ENCODE peak calls at places on chromosomes 13 and 19, in eight cellular contexts. D, K, B, I, F, Y, G and R are unnamed samples.

GRCh38 chr19:45955905-45956608 is 17.6 kb downstream of the NOVA2 start:
- DNase-seq in D (no peak), K (peak), B (peak), I (no peak), F (peak), Y (no peak), G (peak), R (no peak)

GRCh38 chr13:72963762-72964161 is 95.0 kb upstream of the KLF5 start:
- DNase-seq in D (no peak), K (no peak), B (no peak), I (no peak), F (no peak), Y (no peak), G (no peak), R (no peak)

GRCh38 chr13:45833663-45834062 is 17.9 kb downstream of the SIAH3 start:
- DNase-seq in D (peak), K (no peak), B (no peak), I (no peak), F (peak), Y (no peak), G (peak), R (peak)

GRCh38 chr19:13839938-13840750 is 36.8 kb upstream of the NANOS3 start:
- DNase-seq in D (peak), K (no peak), B (peak), I (no peak), F (peak), Y (peak), G (peak), R (no peak)

GRCh38 chr19:58325623-58326022 is 1.2 kb upstream of the ZSCAN22 start:
- DNase-seq in D (no peak), K (no peak), B (no peak), I (no peak), F (no peak), Y (no peak), G (no peak), R (no peak)

GRCh38 chr13:73325351-73326214 is 266.8 kb downstream of the KLF5 start:
- DNase-seq in D (no peak), K (no peak), B (no peak), I (no peak), F (no peak), Y (peak), G (no peak), R (no peak)

GRCh38 chr13:75151081-75151643 is 330.8 kb downstream of the TBC1D4 start:
- DNase-seq in D (peak), K (no peak), B (no peak), I (no peak), F (no peak), Y (no peak), G (no peak), R (no peak)

GRCh38 chr13:106597759-106598395 is 29.9 kb upstream of the ARGLU1 start:
- DNase-seq in D (no peak), K (no peak), B (no peak), I (no peak), F (no peak), Y (no peak), G (no peak), R (no peak)

GRCh38 chr19:13764101-13764807 is at the start of gene MRI1:
- DNase-seq in D (peak), K (peak), B (peak), I (peak), F (peak), Y (peak), G (peak), R (no peak)

GRCh38 chr13:73464758-73465628 is 406.2 kb downstream of the KLF5 start:
- DNase-seq in D (no peak), K (no peak), B (no peak), I (no peak), F (no peak), Y (peak), G (no peak), R (no peak)

GRCh38 chr19:34416021-34416545 is 11.9 kb downstream of the PDCD2L start:
- DNase-seq in D (no peak), K (no peak), B (no peak), I (no peak), F (no peak), Y (no peak), G (no peak), R (no peak)

GRCh38 chr13:106318941-106319411 is 216.5 kb downstream of the EFNB2 start:
- DNase-seq in D (peak), K (no peak), B (no peak), I (no peak), F (no peak), Y (no peak), G (no peak), R (peak)

GRCh38 chr13:38417727-38418126 is 68.1 kb downstream of the UFM1 start:
- DNase-seq in D (no peak), K (no peak), B (peak), I (peak), F (no peak), Y (no peak), G (no peak), R (no peak)

GRCh38 chr13:76879211-76879875 is 6.9 kb downstream of the KCTD12 start:
- DNase-seq in D (peak), K (no peak), B (no peak), I (no peak), F (peak), Y (peak), G (peak), R (peak)

GRCh38 chr19:6768236-6768785 is 1.1 kb upstream of the SH2D3A start:
- DNase-seq in D (no peak), K (no peak), B (no peak), I (no peak), F (no peak), Y (no peak), G (no peak), R (no peak)

GRCh38 chr13:40611004-40611403 is 55.4 kb downstream of the FOXO1 start:
- DNase-seq in D (no peak), K (no peak), B (no peak), I (no peak), F (no peak), Y (no peak), G (no peak), R (no peak)

GRCh38 chr13:59750860-59751259 is 412.9 kb downstream of the DIAPH3 start:
- DNase-seq in D (peak), K (peak), B (peak), I (peak), F (no peak), Y (no peak), G (no peak), R (peak)

GRCh38 chr19:21910318-21910717 is 74.3 kb upstream of the ZNF43 start:
- DNase-seq in D (no peak), K (no peak), B (no peak), I (no peak), F (no peak), Y (no peak), G (no peak), R (no peak)

GRCh38 chr13:32811297-32811800 is 204.9 kb upstream of the KL start:
- DNase-seq in D (peak), K (no peak), B (no peak), I (peak), F (no peak), Y (peak), G (no peak), R (peak)

GRCh38 chr19:56873493-56873892 is 33.0 kb upstream of the PEG3 start:
- DNase-seq in D (no peak), K (no peak), B (no peak), I (no peak), F (no peak), Y (no peak), G (no peak), R (no peak)

GRCh38 chr13:30898721-30899188 is 7.3 kb upstream of the MEDAG start:
- DNase-seq in D (peak), K (no peak), B (no peak), I (no peak), F (peak), Y (no peak), G (peak), R (peak)

GRCh38 chr13:21326155-21327030 is 132.7 kb downstream of the ZDHHC20 start:
- DNase-seq in D (peak), K (no peak), B (peak), I (peak), F (peak), Y (peak), G (no peak), R (peak)

GRCh38 chr19:40799558-40800338 is 757 bp downstream of the EGLN2 start:
- DNase-seq in D (no peak), K (no peak), B (peak), I (peak), F (peak), Y (no peak), G (peak), R (no peak)

GRCh38 chr13:106497079-106497478 is 38.4 kb downstream of the EFNB2 start:
- DNase-seq in D (no peak), K (no peak), B (no peak), I (no peak), F (no peak), Y (no peak), G (no peak), R (no peak)

GRCh38 chr19:19615086-19615485 is 3.4 kb downstream of the PBX4 start:
- DNase-seq in D (peak), K (no peak), B (no peak), I (no peak), F (no peak), Y (no peak), G (no peak), R (no peak)

GRCh38 chr13:101454767-101455166 is 2.3 kb downstream of the ITGBL1 start:
- DNase-seq in D (no peak), K (no peak), B (no peak), I (no peak), F (no peak), Y (no peak), G (no peak), R (no peak)

GRCh38 chr19:12777217-12778019 is 2.1 kb upstream of the HOOK2 start:
- DNase-seq in D (peak), K (no peak), B (peak), I (peak), F (peak), Y (peak), G (peak), R (no peak)

GRCh38 chr19:16542894-16543498 is 759 bp upstream of the CHERP start:
- DNase-seq in D (no peak), K (no peak), B (no peak), I (peak), F (no peak), Y (no peak), G (no peak), R (no peak)

GRCh38 chr13:105599477-105600037 is 935.9 kb downstream of the EFNB2 start:
- DNase-seq in D (no peak), K (no peak), B (no peak), I (no peak), F (no peak), Y (no peak), G (no peak), R (no peak)

GRCh38 chr13:97659602-97660001 is 225.6 kb downstream of the RAP2A start:
- DNase-seq in D (no peak), K (no peak), B (peak), I (peak), F (no peak), Y (no peak), G (no peak), R (no peak)

GRCh38 chr19:35133826-35134225 is 1.0 kb downstream of the LGI4 start:
- DNase-seq in D (no peak), K (no peak), B (no peak), I (no peak), F (no peak), Y (no peak), G (no peak), R (no peak)

GRCh38 chr19:43719918-43720317 is 4.0 kb downstream of the IRGC start:
- DNase-seq in D (no peak), K (no peak), B (no peak), I (no peak), F (no peak), Y (no peak), G (no peak), R (no peak)

GRCh38 chr19:38265213-38265861 is 964 bp downstream of the SPINT2 start:
- DNase-seq in D (no peak), K (no peak), B (no peak), I (no peak), F (no peak), Y (peak), G (no peak), R (no peak)

GRCh38 chr19:43759515-43759914 is 4.8 kb upstream of the SMG9 start:
- DNase-seq in D (peak), K (no peak), B (no peak), I (no peak), F (no peak), Y (no peak), G (no peak), R (no peak)

DNA sequence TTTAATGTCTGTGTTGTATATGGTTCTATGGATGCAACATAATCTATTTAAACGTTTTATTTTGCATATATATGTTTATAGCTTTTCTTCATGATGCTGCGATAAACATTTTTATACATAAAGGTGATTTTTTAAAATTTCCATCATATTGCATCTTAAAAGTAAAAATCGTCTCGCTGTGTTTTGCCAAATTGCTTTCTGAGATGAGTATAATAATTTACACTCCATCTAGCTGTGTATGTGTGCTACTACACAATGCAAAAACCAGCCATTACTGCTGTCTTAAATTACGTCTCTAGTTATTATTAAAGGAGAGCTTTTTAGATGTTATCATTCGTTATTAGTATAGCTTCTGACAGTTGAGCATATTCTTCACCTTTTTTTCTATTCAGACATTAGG is 37.2 kb downstream of the METTL21C start:
- DNase-seq in D (no peak), K (no peak), B (no peak), I (no peak), F (no peak), Y (no peak), G (no peak), R (no peak)
- TF ChIP-seq CTCF in D (no peak), K (peak), B (peak), I (peak), F (peak), Y (no peak), G (peak), R (peak)

GRCh38 chr19:47020132-47020805 is 632 bp downstream of the NPAS1 start:
- DNase-seq in D (no peak), K (no peak), B (no peak), I (peak), F (no peak), Y (no peak), G (no peak), R (no peak)

GRCh38 chr19:47021536-47022139 is 2.0 kb downstream of the NPAS1 start:
- DNase-seq in D (no peak), K (no peak), B (no peak), I (peak), F (no peak), Y (no peak), G (no peak), R (no peak)

GRCh38 chr19:47019431-47020041 is at the start of gene NPAS1:
- DNase-seq in D (no peak), K (no peak), B (no peak), I (peak), F (no peak), Y (no peak), G (no peak), R (no peak)

GRCh38 chr19:47022140-47022536 is 2.5 kb downstream of the NPAS1 start:
- DNase-seq in D (no peak), K (no peak), B (no peak), I (no peak), F (no peak), Y (no peak), G (no peak), R (no peak)

GRCh38 chr19:47020992-47021496 is 1.4 kb downstream of the NPAS1 start:
- DNase-seq in D (no peak), K (no peak), B (no peak), I (peak), F (no peak), Y (no peak), G (no peak), R (no peak)
- H3K4me3 ChIP-seq in D (peak), K (peak), B (no peak), I (peak), F (peak), Y (no peak), G (peak), R (peak)

GRCh38 chr19:2270157-2270571 is 11.8 kb downstream of the PEAK3 start:
- DNase-seq in D (no peak), K (no peak), B (peak), I (peak), F (peak), Y (peak), G (peak), R (no peak)

GRCh38 chr19:2268480-2268830 is 12.2 kb upstream of the JSRP1 start:
- DNase-seq in D (no peak), K (no peak), B (no peak), I (no peak), F (no peak), Y (no peak), G (no peak), R (no peak)

GRCh38 chr19:2270572-2271515 is 11.1 kb downstream of the PEAK3 start:
- DNase-seq in D (peak), K (no peak), B (peak), I (peak), F (peak), Y (peak), G (peak), R (no peak)

GRCh38 chr19:2268861-2269243 is 12.6 kb upstream of the JSRP1 start:
- DNase-seq in D (no peak), K (no peak), B (no peak), I (no peak), F (no peak), Y (no peak), G (no peak), R (no peak)

DNA sequence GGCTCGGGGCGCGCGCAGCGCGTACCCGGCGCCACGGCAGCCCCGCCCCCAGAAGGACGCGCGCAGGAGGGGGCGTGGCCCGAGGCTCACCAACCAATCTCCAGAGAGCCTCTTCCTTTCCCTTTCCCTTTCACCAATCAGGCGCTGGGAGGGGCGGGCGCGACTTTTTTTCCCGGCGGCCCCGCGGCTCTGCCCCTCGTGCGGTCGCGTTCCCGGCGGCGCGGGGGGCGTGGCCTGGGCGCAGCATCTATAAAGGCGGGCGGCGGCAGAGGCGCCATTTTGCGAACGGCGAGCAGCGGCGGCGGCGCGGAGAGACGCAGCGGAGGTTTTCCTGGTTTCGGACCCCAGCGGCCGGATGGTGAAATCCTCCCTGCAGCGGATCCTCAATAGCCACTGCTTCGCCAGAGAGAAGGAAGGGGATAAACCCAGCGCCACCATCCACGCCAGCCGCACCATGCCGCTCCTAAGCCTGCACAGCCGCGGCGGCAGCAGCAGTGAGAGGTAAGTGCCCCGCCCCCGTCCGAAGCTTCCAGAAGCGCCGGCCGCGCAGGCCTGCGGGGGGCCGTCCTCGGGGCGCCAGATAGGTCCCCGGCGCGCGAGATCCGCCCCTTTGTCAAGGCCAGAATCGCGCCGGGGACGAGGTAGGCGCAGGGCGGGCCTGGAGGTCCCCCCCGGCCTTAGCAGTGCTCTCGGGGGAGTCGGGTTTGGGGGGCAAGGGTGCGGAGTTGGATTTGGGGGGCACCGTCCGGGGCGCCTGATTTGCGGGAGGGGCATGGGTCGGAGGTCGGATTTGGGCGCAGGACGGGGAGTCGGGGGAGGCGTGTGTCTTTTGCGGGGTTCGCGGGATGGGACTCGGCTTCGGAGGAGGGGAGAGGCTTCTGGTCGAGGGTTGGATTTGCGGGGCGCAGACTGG is 12.5 kb downstream of the PEAK3 start:
- DNase-seq in D (peak), K (peak), B (peak), I (peak), F (peak), Y (peak), G (peak), R (peak)
- TF ChIP-seq CTCF in D (no peak), K (peak), B (peak), I (no peak), F (no peak), Y (no peak), G (no peak), R (no peak)

GRCh38 chr19:54470276-54470887 is 2.7 kb downstream of the CDC42EP5 start:
- DNase-seq in D (no peak), K (no peak), B (no peak), I (no peak), F (no peak), Y (no peak), G (no peak), R (no peak)

GRCh38 chr19:54473983-54474382 is 887 bp upstream of the CDC42EP5 start:
- DNase-seq in D (no peak), K (no peak), B (no peak), I (no peak), F (no peak), Y (no peak), G (no peak), R (no peak)

GRCh38 chr19:54473071-54473941 is at the start of gene CDC42EP5:
- DNase-seq in D (peak), K (no peak), B (no peak), I (peak), F (peak), Y (peak), G (peak), R (peak)

GRCh38 chr19:54469496-54469934 is 3.6 kb downstream of the CDC42EP5 start:
- DNase-seq in D (no peak), K (no peak), B (no peak), I (no peak), F (peak), Y (peak), G (peak), R (no peak)

GRCh38 chr19:54470991-54471782 is 1.9 kb downstream of the CDC42EP5 start:
- DNase-seq in D (no peak), K (no peak), B (no peak), I (peak), F (peak), Y (peak), G (peak), R (no peak)
- H3K4me3 ChIP-seq in D (peak), K (peak), B (no peak), I (peak), F (peak), Y (peak), G (peak), R (peak)

GRCh38 chr13:23344923-23345322 is 88.6 kb downstream of the SACS start:
- DNase-seq in D (no peak), K (no peak), B (no peak), I (no peak), F (no peak), Y (no peak), G (no peak), R (no peak)

GRCh38 chr13:23350009-23350408 is 83.5 kb downstream of the SACS start:
- DNase-seq in D (no peak), K (no peak), B (no peak), I (no peak), F (no peak), Y (no peak), G (no peak), R (no peak)

GRCh38 chr13:23349127-23349897 is 84.2 kb downstream of the SACS start:
- DNase-seq in D (peak), K (no peak), B (no peak), I (no peak), F (no peak), Y (no peak), G (no peak), R (peak)

GRCh38 chr13:23347601-23348000 is 85.9 kb downstream of the SACS start:
- DNase-seq in D (no peak), K (no peak), B (no peak), I (no peak), F (no peak), Y (no peak), G (no peak), R (no peak)

GRCh38 chr13:23348270-23349126 is 85.0 kb downstream of the SACS start:
- DNase-seq in D (peak), K (no peak), B (no peak), I (no peak), F (no peak), Y (no peak), G (no peak), R (no peak)
- TF ChIP-seq CTCF in D (no peak), K (no peak), B (no peak), I (peak), F (peak), Y (no peak), G (no peak), R (peak)